ENCODE peak calls at places on chromosomes 11 and 22, in five cellular contexts. D, H, E, Q and T are unnamed samples.

GRCh38 chr11:69075421-69076128 is 26.8 kb downstream of the TPCN2 start:
- DNase-seq in D (peak; percentile 33), H (no peak), E (no peak), Q (peak; percentile 95), T (no peak)

GRCh38 chr22:25110596-25110845 is 89.1 kb upstream of the CRYBB3 start:
- DNase-seq in D (no peak), H (no peak), E (no peak), Q (no peak), T (no peak)

GRCh38 chr11:31875861-31876625 is 64.9 kb upstream of the PAX6 start:
- DNase-seq in D (no peak), H (no peak), E (no peak), Q (no peak), T (no peak)

GRCh38 chr22:28279888-28280287 is 360.8 kb upstream of the PITPNB start:
- DNase-seq in D (no peak), H (no peak), E (no peak), Q (no peak), T (no peak)

GRCh38 chr11:69138265-69138664 is 17.5 kb upstream of the SMIM38 start:
- DNase-seq in D (peak; percentile 75), H (no peak), E (no peak), Q (peak; percentile 71), T (no peak)

GRCh38 chr22:37632174-37633081 is 7.0 kb upstream of the SH3BP1 start:
- DNase-seq in D (no peak), H (no peak), E (no peak), Q (no peak), T (no peak)

GRCh38 chr11:44823920-44824704 is 97.3 kb downstream of the TSPAN18 start:
- DNase-seq in D (no peak), H (peak; percentile 79), E (no peak), Q (no peak), T (no peak)

GRCh38 chr22:39097098-39098020 is at the start of gene APOBEC3H:
- DNase-seq in D (peak; percentile 72), H (no peak), E (no peak), Q (no peak), T (no peak)

GRCh38 chr22:39205344-39206021 is 39.3 kb downstream of the PDGFB start:
- DNase-seq in D (peak; percentile 74), H (no peak), E (no peak), Q (peak; percentile 85), T (peak; percentile 46)

GRCh38 chr11:8106679-8107078 is 25.7 kb downstream of the TUB start:
- DNase-seq in D (no peak), H (no peak), E (no peak), Q (no peak), T (no peak)

GRCh38 chr11:69204246-69205124 is 48.8 kb downstream of the SMIM38 start:
- DNase-seq in D (no peak), H (no peak), E (no peak), Q (no peak), T (no peak)